ENCODE peak calls at places on chromosomes 12 and 14, in seven cellular contexts. C is AG10803, P is fibroblast of pulmonary artery, S is KG1, W is LoVo, K is iris pigment epithelial cell, T is activated T-cell treated with anti-CD3 and anti-CD28 coated beads for 1 hour. N is an unnamed sample.
A peak's percentile ranks its signal among the peaks of the same experiment; 100 is the strongest.

GRCh38 chr14:58876613-58877012 is 238.9 kb downstream of the DACT1 start:
- DNase-seq in K (peak; percentile 63), P (peak; percentile 91), T (no peak), S (no peak), W (no peak), C (peak; percentile 87), N (no peak)

GRCh38 chr12:62601765-62602444 is 135.3 kb downstream of the MON2 start:
- DNase-seq in S (peak; percentile 5), P (no peak), T (no peak), C (no peak), W (no peak), K (no peak), N (no peak)

GRCh38 chr12:42737364-42737763 is 147.8 kb upstream of the PRICKLE1 start:
- DNase-seq in P (no peak), S (no peak), W (no peak), C (no peak), K (no peak), T (no peak), N (no peak)

GRCh38 chr14:88895116-88895515 is 70.7 kb downstream of the TTC8 start:
- DNase-seq in P (peak; percentile 21), S (no peak), T (no peak), W (no peak), K (peak; percentile 82), C (peak; percentile 63), N (no peak)

GRCh38 chr14:105064721-105065143 is 498 bp downstream of the GPR132 start:
- DNase-seq in C (no peak), S (no peak), K (peak; percentile 32), W (no peak), T (no peak), P (peak; percentile 16), N (peak; percentile 65)

GRCh38 chr12:65756956-65757511 is 67.2 kb upstream of the HMGA2 start:
- DNase-seq in C (no peak), K (peak; percentile 8), T (no peak), P (no peak), S (no peak), W (no peak), N (no peak)

GRCh38 chr12:93749515-93749914 is 72.3 kb downstream of the CRADD start:
- DNase-seq in T (no peak), W (no peak), C (no peak), S (no peak), K (no peak), P (no peak), N (no peak)

GRCh38 chr12:50661300-50662120 is 102.4 kb upstream of the ATF1 start:
- DNase-seq in C (no peak), K (peak; percentile 36), T (no peak), W (no peak), P (no peak), S (no peak), N (no peak)

GRCh38 chr14:94129758-94130414 is 482 bp upstream of the IFI27L2 start:
- DNase-seq in W (peak; percentile 27), K (peak; percentile 61), T (peak; percentile 11), P (peak; percentile 48), S (no peak), C (peak; percentile 41), N (peak; percentile 79)

GRCh38 chr12:106774808-106775524 is 484 bp downstream of the RIC8B start:
- DNase-seq in P (no peak), C (no peak), W (no peak), K (no peak), T (no peak), S (peak; percentile 16), N (peak; percentile 70)

GRCh38 chr14:80364274-80364673 is 153.0 kb upstream of the DIO2 start:
- DNase-seq in K (peak; percentile 56), T (no peak), C (peak; percentile 6), W (no peak), P (peak; percentile 61), S (no peak), N (no peak)

GRCh38 chr12:15757553-15758255 is 31.5 kb downstream of the EPS8 start:
- DNase-seq in P (peak; percentile 89), T (no peak), K (peak; percentile 96), S (no peak), W (peak; percentile 87), C (peak; percentile 91), N (no peak)

GRCh38 chr14:51716610-51717009 is 64.9 kb downstream of the FRMD6 start:
- DNase-seq in C (peak; percentile 27), P (peak; percentile 14), K (peak; percentile 51), T (no peak), S (no peak), W (no peak), N (no peak)

GRCh38 chr14:24913746-24914145 is 136.2 kb downstream of the STXBP6 start:
- DNase-seq in K (no peak), S (no peak), P (no peak), C (no peak), T (no peak), W (no peak), N (no peak)

GRCh38 chr12:52347546-52348510 is 19.5 kb downstream of the KRT85 start:
- DNase-seq in S (no peak), C (no peak), T (no peak), W (no peak), P (no peak), K (no peak), N (no peak)

GRCh38 chr12:105221588-105222325 is 14.2 kb downstream of the APPL2 start:
- DNase-seq in P (no peak), S (no peak), C (no peak), K (no peak), W (no peak), T (no peak), N (no peak)

GRCh38 chr12:40104461-40105264 is 1.2 kb downstream of the SLC2A13 start:
- DNase-seq in K (peak; percentile 3), P (no peak), C (no peak), T (no peak), W (no peak), S (no peak), N (peak; percentile 71)

GRCh38 chr12:23493690-23494101 is 455.8 kb downstream of the SOX5 start:
- DNase-seq in W (no peak), S (no peak), C (no peak), K (no peak), P (no peak), T (no peak), N (no peak)

GRCh38 chr12:107014050-107014449 is 27.1 kb upstream of the MTERF2 start:
- DNase-seq in W (peak; percentile 29), T (no peak), K (no peak), P (no peak), C (no peak), S (no peak), N (no peak)

GRCh38 chr12:62631531-62632520 is 165.2 kb downstream of the MON2 start:
- DNase-seq in C (peak; percentile 96), S (no peak), K (peak; percentile 80), P (peak; percentile 80), T (no peak), W (no peak), N (peak; percentile 75)

GRCh38 chr12:7108042-7108927 is 729 bp downstream of the C1RL start:
- DNase-seq in W (peak; percentile 79), P (peak; percentile 83), T (peak; percentile 57), S (peak; percentile 76), K (peak; percentile 86), C (peak; percentile 74), N (peak; percentile 90)

GRCh38 chr12:57216931-57217871 is 607 bp downstream of the NXPH4 start:
- DNase-seq in W (no peak), P (no peak), K (peak; percentile 14), S (no peak), T (no peak), C (no peak), N (no peak)

GRCh38 chr14:101290681-101291080 is 270.6 kb upstream of the DIO3 start:
- DNase-seq in P (no peak), W (no peak), K (no peak), C (no peak), S (no peak), T (no peak), N (no peak)

GRCh38 chr14:69715725-69716482 is 51.0 kb upstream of the SRSF5 start:
- DNase-seq in K (peak; percentile 85), C (peak; percentile 91), S (no peak), P (peak; percentile 98), T (no peak), W (no peak), N (no peak)

N was measured in suprapubic skin.